ENCODE peak calls at places on chromosomes 12 and 14, in eight cellular contexts. One of them, this sample, is unnamed.
A peak's percentile ranks its signal among the peaks of the same experiment; 100 is the strongest.

GRCh38 chr14:106845286-106846087 is 1319.1 kb downstream of the TMEM121 start:
- DNase-seq in H7: no peak
- DNase-seq in stomach: peak; percentile 87
- DNase-seq in testis: peak; percentile 59
- DNase-seq in H1: no peak
- DNase-seq in body of pancreas: peak; percentile 82
- DNase-seq in Peyer's patch: peak; percentile 69
- DNase-seq in heart right ventricle: no peak
- DNase-seq in this sample: no peak

GRCh38 chr14:39232554-39233415 is 930 bp upstream of the MIA2 start:
- DNase-seq in Peyer's patch: no peak
- DNase-seq in H7: no peak
- DNase-seq in body of pancreas: no peak
- DNase-seq in H1: no peak
- DNase-seq in testis: no peak
- DNase-seq in stomach: no peak
- DNase-seq in heart right ventricle: no peak
- DNase-seq in this sample: no peak

GRCh38 chr14:57382283-57382682 is 8.1 kb upstream of the NAA30 start:
- DNase-seq in Peyer's patch: no peak
- DNase-seq in H7: no peak
- DNase-seq in testis: no peak
- DNase-seq in H1: no peak
- DNase-seq in heart right ventricle: no peak
- DNase-seq in stomach: no peak
- DNase-seq in body of pancreas: no peak
- DNase-seq in this sample: peak; percentile 43

GRCh38 chr14:23078692-23079116 is 16.2 kb downstream of the ACIN1 start:
- DNase-seq in Peyer's patch: no peak
- DNase-seq in stomach: peak; percentile 55
- DNase-seq in heart right ventricle: no peak
- DNase-seq in body of pancreas: no peak
- DNase-seq in testis: peak; percentile 66
- DNase-seq in H7: no peak
- DNase-seq in H1: no peak
- DNase-seq in this sample: no peak

GRCh38 chr14:29741909-29742401 is 185.7 kb downstream of the PRKD1 start:
- DNase-seq in heart right ventricle: peak; percentile 65
- DNase-seq in H1: no peak
- DNase-seq in Peyer's patch: no peak
- DNase-seq in stomach: no peak
- DNase-seq in testis: peak; percentile 64
- DNase-seq in body of pancreas: peak; percentile 21
- DNase-seq in H7: no peak
- DNase-seq in this sample: no peak

GRCh38 chr14:102655154-102655553 is 62.7 kb downstream of the RCOR1 start:
- DNase-seq in heart right ventricle: no peak
- DNase-seq in stomach: no peak
- DNase-seq in body of pancreas: no peak
- DNase-seq in Peyer's patch: no peak
- DNase-seq in H1: no peak
- DNase-seq in H7: no peak
- DNase-seq in testis: no peak
- DNase-seq in this sample: peak; percentile 62

GRCh38 chr12:90896164-90896563 is 58.8 kb downstream of the CCER1 start:
- DNase-seq in stomach: no peak
- DNase-seq in testis: no peak
- DNase-seq in heart right ventricle: no peak
- DNase-seq in H7: no peak
- DNase-seq in H1: no peak
- DNase-seq in Peyer's patch: no peak
- DNase-seq in body of pancreas: no peak
- DNase-seq in this sample: no peak

GRCh38 chr12:85834378-85834777 is 1.8 kb downstream of the RASSF9 start:
- DNase-seq in stomach: no peak
- DNase-seq in testis: no peak
- DNase-seq in Peyer's patch: no peak
- DNase-seq in H1: no peak
- DNase-seq in H7: no peak
- DNase-seq in body of pancreas: no peak
- DNase-seq in heart right ventricle: no peak
- DNase-seq in this sample: no peak

GRCh38 chr12:68568878-68569569 is 41.7 kb upstream of the RAP1B start:
- DNase-seq in testis: no peak
- DNase-seq in body of pancreas: no peak
- DNase-seq in Peyer's patch: no peak
- DNase-seq in H1: no peak
- DNase-seq in heart right ventricle: no peak
- DNase-seq in H7: no peak
- DNase-seq in stomach: no peak
- DNase-seq in this sample: no peak

GRCh38 chr12:19893514-19893913 is 454.2 kb downstream of the AEBP2 start:
- DNase-seq in heart right ventricle: no peak
- DNase-seq in H7: peak; percentile 18
- DNase-seq in H1: no peak
- DNase-seq in Peyer's patch: no peak
- DNase-seq in stomach: no peak
- DNase-seq in testis: no peak
- DNase-seq in body of pancreas: no peak
- DNase-seq in this sample: peak; percentile 45

GRCh38 chr12:100896192-100896591 is 101.6 kb downstream of the ANO4 start:
- DNase-seq in heart right ventricle: no peak
- DNase-seq in body of pancreas: no peak
- DNase-seq in Peyer's patch: no peak
- DNase-seq in stomach: no peak
- DNase-seq in H7: no peak
- DNase-seq in H1: no peak
- DNase-seq in testis: no peak
- DNase-seq in this sample: no peak

GRCh38 chr14:22836301-22837058 is at the start of gene MMP14:
- DNase-seq in body of pancreas: peak; percentile 71
- DNase-seq in Peyer's patch: peak; percentile 26
- DNase-seq in testis: peak; percentile 79
- DNase-seq in stomach: peak; percentile 69
- DNase-seq in H1: peak; percentile 60
- DNase-seq in heart right ventricle: peak; percentile 76
- DNase-seq in H7: peak; percentile 88
- DNase-seq in this sample: peak; percentile 83

GRCh38 chr12:71704920-71705319 is 19.0 kb downstream of the TMEM19 start:
- DNase-seq in Peyer's patch: no peak
- DNase-seq in H1: no peak
- DNase-seq in stomach: no peak
- DNase-seq in testis: no peak
- DNase-seq in body of pancreas: no peak
- DNase-seq in heart right ventricle: no peak
- DNase-seq in H7: no peak
- DNase-seq in this sample: no peak

GRCh38 chr14:33930464-33930863 is 20.4 kb downstream of the EGLN3 start:
- DNase-seq in stomach: no peak
- DNase-seq in Peyer's patch: no peak
- DNase-seq in H7: no peak
- DNase-seq in testis: no peak
- DNase-seq in body of pancreas: no peak
- DNase-seq in heart right ventricle: no peak
- DNase-seq in H1: no peak
- DNase-seq in this sample: peak; percentile 79

GRCh38 chr12:26112703-26113147 is 12.1 kb downstream of the BHLHE41 start:
- DNase-seq in Peyer's patch: no peak
- DNase-seq in body of pancreas: no peak
- DNase-seq in heart right ventricle: no peak
- DNase-seq in stomach: no peak
- DNase-seq in H1: no peak
- DNase-seq in H7: peak; percentile 49
- DNase-seq in testis: no peak
- DNase-seq in this sample: peak; percentile 30

GRCh38 chr14:104115691-104116543 is 22.5 kb upstream of the KIF26A start:
- DNase-seq in Peyer's patch: no peak
- DNase-seq in testis: no peak
- DNase-seq in stomach: peak; percentile 59
- DNase-seq in body of pancreas: peak; percentile 63
- DNase-seq in H1: peak; percentile 51
- DNase-seq in heart right ventricle: no peak
- DNase-seq in H7: peak; percentile 75
- DNase-seq in this sample: no peak

GRCh38 chr14:104118006-104118844 is 20.2 kb upstream of the KIF26A start:
- DNase-seq in H7: peak; percentile 75
- DNase-seq in H1: peak; percentile 53
- DNase-seq in Peyer's patch: no peak
- DNase-seq in testis: no peak
- DNase-seq in stomach: peak; percentile 24
- DNase-seq in body of pancreas: peak; percentile 14
- DNase-seq in heart right ventricle: no peak
- DNase-seq in this sample: no peak

GRCh38 chr14:104117341-104118005 is 20.9 kb upstream of the KIF26A start:
- DNase-seq in H1: no peak
- DNase-seq in Peyer's patch: no peak
- DNase-seq in heart right ventricle: no peak
- DNase-seq in stomach: peak; percentile 35
- DNase-seq in testis: no peak
- DNase-seq in H7: peak; percentile 83
- DNase-seq in body of pancreas: peak; percentile 16
- DNase-seq in this sample: no peak

GRCh38 chr14:104115131-104115600 is 23.2 kb upstream of the KIF26A start:
- DNase-seq in heart right ventricle: no peak
- DNase-seq in stomach: peak; percentile 21
- DNase-seq in H1: no peak
- DNase-seq in H7: peak; percentile 55
- DNase-seq in Peyer's patch: no peak
- DNase-seq in body of pancreas: peak; percentile 9
- DNase-seq in testis: no peak
- DNase-seq in this sample: no peak

DNA sequence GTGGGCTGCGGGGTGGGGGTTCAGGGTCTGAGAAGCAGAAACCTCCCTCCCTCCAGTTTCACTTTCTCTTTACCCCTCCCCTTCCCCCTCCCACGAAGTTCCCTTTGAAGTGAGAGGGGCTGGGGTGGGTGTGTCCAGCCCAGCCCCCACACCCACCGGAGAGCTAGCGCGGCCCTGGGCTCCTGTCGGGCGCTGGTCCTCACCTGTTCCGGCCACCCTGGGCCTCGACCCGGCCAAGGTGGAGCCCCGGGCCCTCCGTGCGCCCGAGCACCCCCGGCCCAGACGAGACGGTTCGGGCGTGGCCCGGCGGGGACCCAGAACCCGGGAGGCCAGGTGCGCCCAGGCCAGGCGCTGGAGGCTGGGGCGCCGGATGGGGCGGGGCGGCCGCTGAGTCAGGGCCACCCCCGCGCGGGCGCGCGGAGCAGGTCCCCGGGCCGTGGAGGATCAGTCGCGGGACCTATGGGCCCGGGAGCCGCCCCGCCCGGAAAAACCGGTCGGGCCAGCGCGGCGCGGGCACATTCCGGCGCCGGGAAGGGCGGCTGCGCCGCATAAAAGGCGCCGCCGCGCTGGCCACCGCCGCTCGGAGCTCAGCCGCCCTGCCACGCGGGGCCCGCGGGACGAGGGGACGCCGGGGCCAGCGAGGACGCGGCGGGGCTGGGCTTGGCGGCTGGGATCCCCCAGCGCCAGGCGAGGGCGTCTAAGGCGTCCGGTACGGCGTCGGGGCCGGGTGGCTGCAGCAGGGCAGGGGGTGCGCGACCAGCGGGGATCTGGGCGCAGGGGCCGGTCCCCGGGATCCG is 21.6 kb upstream of the KIF26A start:
- DNase-seq in body of pancreas: peak; percentile 82
- DNase-seq in Peyer's patch: no peak
- DNase-seq in H7: peak; percentile 88
- DNase-seq in heart right ventricle: no peak
- DNase-seq in stomach: peak; percentile 85
- DNase-seq in testis: no peak
- DNase-seq in H1: peak; percentile 59
- DNase-seq in this sample: no peak
- H3K27me3 ChIP-seq in body of pancreas: peaks cover 3% of the 10 kb centered on the region
- H3K27me3 ChIP-seq in Peyer's patch: no peaks in the 10 kb centered on the region
- H3K27me3 ChIP-seq in H7: peaks cover 28% of the 10 kb centered on the region
- H3K27me3 ChIP-seq in heart right ventricle: peaks cover 50% of the 10 kb centered on the region
- H3K27me3 ChIP-seq in stomach: peaks cover 91% of the 10 kb centered on the region
- H3K27me3 ChIP-seq in testis: no peaks in the 10 kb centered on the region
- H3K27me3 ChIP-seq in H1: peaks cover 39% of the 10 kb centered on the region
- H3K27me3 ChIP-seq in this sample: peaks cover 83% of the 10 kb centered on the region

GRCh38 chr12:114684098-114684869 is at the start of gene TBX3:
- DNase-seq in heart right ventricle: peak; percentile 93
- DNase-seq in testis: peak; percentile 96
- DNase-seq in H7: peak; percentile 94
- DNase-seq in H1: peak; percentile 85
- DNase-seq in stomach: peak; percentile 79
- DNase-seq in body of pancreas: peak; percentile 81
- DNase-seq in Peyer's patch: peak; percentile 56
- DNase-seq in this sample: peak; percentile 97
- H3K27me3 ChIP-seq in heart right ventricle: peaks cover 41% of the 10 kb centered on the region
- H3K27me3 ChIP-seq in testis: no peaks in the 10 kb centered on the region
- H3K27me3 ChIP-seq in H7: peaks cover 91% of the 10 kb centered on the region
- H3K27me3 ChIP-seq in H1: peaks cover 94% of the 10 kb centered on the region
- H3K27me3 ChIP-seq in stomach: peaks cover 100% of the 10 kb centered on the region
- H3K27me3 ChIP-seq in body of pancreas: peaks cover 48% of the 10 kb centered on the region
- H3K27me3 ChIP-seq in Peyer's patch: no peaks in the 10 kb centered on the region
- H3K27me3 ChIP-seq in this sample: peaks cover 43% of the 10 kb centered on the region

DNA sequence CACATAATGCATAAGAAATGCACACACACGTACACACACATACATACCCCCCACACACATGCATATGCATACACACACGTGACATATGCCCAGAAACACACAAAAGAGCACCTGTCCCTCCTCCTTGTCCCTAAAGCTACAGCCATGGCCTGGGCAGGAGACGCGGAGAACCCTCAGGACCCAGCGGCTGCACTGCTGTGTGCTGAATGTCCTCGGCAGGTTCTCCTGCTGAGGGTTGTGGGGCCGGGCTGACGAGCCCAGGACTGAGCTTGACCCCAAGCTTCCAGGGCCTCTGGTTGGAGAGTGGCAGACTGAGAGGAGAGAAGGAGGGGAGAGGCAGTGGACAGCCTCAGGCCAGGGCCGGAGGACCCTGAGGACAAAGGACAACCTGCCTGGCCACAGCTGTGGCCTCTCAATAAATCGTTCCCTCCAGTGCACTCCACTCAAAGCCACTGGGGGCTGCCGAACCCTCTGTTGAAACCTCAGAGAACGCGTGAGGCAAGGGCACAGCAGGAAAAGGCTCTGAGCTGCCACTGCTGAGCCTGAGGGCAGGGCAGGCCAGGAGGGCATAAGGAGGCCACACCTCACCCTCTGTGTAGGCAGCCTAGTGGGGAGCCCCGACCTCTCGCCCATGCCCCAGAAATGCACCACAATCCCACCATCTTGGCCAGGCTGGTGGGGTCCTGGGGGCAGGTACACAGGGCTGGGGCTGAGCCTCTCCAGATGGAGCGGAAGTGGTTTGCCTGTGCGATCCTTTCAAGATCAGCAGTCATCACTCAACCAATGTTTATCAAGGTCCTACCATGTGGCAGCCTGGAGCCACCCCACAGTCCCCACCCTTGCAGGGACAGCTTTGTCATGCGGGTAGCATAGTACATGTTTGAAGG is 3.1 kb downstream of the CACNA2D4 start:
- DNase-seq in body of pancreas: no peak
- DNase-seq in H7: peak; percentile 57
- DNase-seq in testis: peak; percentile 12
- DNase-seq in heart right ventricle: no peak
- DNase-seq in H1: peak; percentile 42
- DNase-seq in Peyer's patch: peak; percentile 35
- DNase-seq in stomach: peak; percentile 17
- DNase-seq in this sample: no peak
- H3K27me3 ChIP-seq in body of pancreas: no peaks in the 10 kb centered on the region
- H3K27me3 ChIP-seq in H7: no peaks in the 10 kb centered on the region
- H3K27me3 ChIP-seq in testis: no peaks in the 10 kb centered on the region
- H3K27me3 ChIP-seq in heart right ventricle: no peaks in the 10 kb centered on the region
- H3K27me3 ChIP-seq in H1: no peaks in the 10 kb centered on the region
- H3K27me3 ChIP-seq in Peyer's patch: no peaks in the 10 kb centered on the region
- H3K27me3 ChIP-seq in stomach: no peaks in the 10 kb centered on the region
- H3K27me3 ChIP-seq in this sample: no peaks in the 10 kb centered on the region

GRCh38 chr12:132385923-132386751 is 56.7 kb upstream of the GALNT9 start:
- DNase-seq in H7: no peak
- DNase-seq in H1: no peak
- DNase-seq in testis: no peak
- DNase-seq in heart right ventricle: no peak
- DNase-seq in body of pancreas: no peak
- DNase-seq in Peyer's patch: no peak
- DNase-seq in stomach: no peak
- DNase-seq in this sample: no peak
- H3K27me3 ChIP-seq in H7: peaks cover 61% of the 10 kb centered on the region
- H3K27me3 ChIP-seq in H1: peaks cover 73% of the 10 kb centered on the region
- H3K27me3 ChIP-seq in testis: no peaks in the 10 kb centered on the region
- H3K27me3 ChIP-seq in heart right ventricle: peaks cover 32% of the 10 kb centered on the region
- H3K27me3 ChIP-seq in body of pancreas: peaks cover 12% of the 10 kb centered on the region
- H3K27me3 ChIP-seq in Peyer's patch: no peaks in the 10 kb centered on the region
- H3K27me3 ChIP-seq in stomach: peaks cover 91% of the 10 kb centered on the region
- H3K27me3 ChIP-seq in this sample: peaks cover 71% of the 10 kb centered on the region

This sample was measured in A673.